ENCODE peak calls at places on chromosomes 16 and 17, in six cellular contexts. F is NCI-H1417; C is CD4-positive, CD25-positive, alpha-beta regulatory T cell; M is AG20443; Y is right cardiac atrium; H is central memory CD4-positive, alpha-beta T cell. N is an unnamed sample.

GRCh38 chr16:2015117-2015946 is 4.3 kb upstream of the NPW start:
- DNase-seq in F (no peak), C (no peak), M (no peak), Y (no peak), H (no peak), N (no peak)

GRCh38 chr16:60645541-60645940 is 1390.7 kb downstream of the CDH8 start:
- DNase-seq in F (no peak), C (no peak), M (no peak), Y (no peak), H (no peak), N (no peak)

GRCh38 chr16:84184775-84185174 is 2.1 kb downstream of the TAF1C start:
- DNase-seq in F (no peak), C (no peak), M (no peak), Y (peak), H (no peak), N (peak)

GRCh38 chr17:63546308-63547082 is 3.8 kb upstream of the DCAF7 start:
- DNase-seq in F (no peak), C (no peak), M (no peak), Y (no peak), H (no peak), N (no peak)

GRCh38 chr16:77833906-77834599 is 45.7 kb downstream of the VAT1L start:
- DNase-seq in F (no peak), C (no peak), M (peak), Y (no peak), H (no peak), N (no peak)

GRCh38 chr17:16352303-16352837 is 899 bp downstream of the CENPV start:
- DNase-seq in F (peak), C (peak), M (peak), Y (peak), H (peak), N (peak)

GRCh38 chr17:49879505-49879904 is 31.6 kb upstream of the TAC4 start:
- DNase-seq in F (no peak), C (no peak), M (no peak), Y (no peak), H (no peak), N (no peak)

GRCh38 chr16:5633845-5634440 is 536.3 kb upstream of the EEF2KMT start:
- DNase-seq in F (no peak), C (peak), M (peak), Y (no peak), H (no peak), N (peak)

GRCh38 chr16:14194706-14195105 is 123.6 kb downstream of the MRTFB start:
- DNase-seq in F (peak), C (no peak), M (no peak), Y (no peak), H (no peak), N (no peak)

GRCh38 chr16:86062271-86062965 is 163.5 kb downstream of the IRF8 start:
- DNase-seq in F (no peak), C (no peak), M (no peak), Y (no peak), H (no peak), N (no peak)

GRCh38 chr16:4425378-4426020 is at the start of gene DNAJA3:
- DNase-seq in F (peak), C (peak), M (peak), Y (peak), H (peak), N (peak)

GRCh38 chr17:30477758-30478115 is 529 bp downstream of the GOSR1 start:
- DNase-seq in F (no peak), C (no peak), M (no peak), Y (no peak), H (peak), N (no peak)

GRCh38 chr16:70740919-70741778 is 55.3 kb upstream of the MTSS2 start:
- DNase-seq in F (no peak), C (peak), M (peak), Y (no peak), H (no peak), N (no peak)

GRCh38 chr17:83148317-83149044 is 69.1 kb downstream of the METRNL start:
- DNase-seq in F (no peak), C (no peak), M (no peak), Y (no peak), H (no peak), N (no peak)

GRCh38 chr16:79437764-79438728 is 162.5 kb downstream of the MAF start:
- DNase-seq in F (no peak), C (no peak), M (no peak), Y (peak), H (no peak), N (peak)

GRCh38 chr17:622356-622755 is 92.3 kb downstream of the VPS53 start:
- DNase-seq in F (no peak), C (no peak), M (no peak), Y (no peak), H (no peak), N (no peak)

GRCh38 chr17:12580640-12581039 is 85.0 kb upstream of the MYOCD start:
- DNase-seq in F (no peak), C (no peak), M (no peak), Y (no peak), H (no peak), N (no peak)

GRCh38 chr16:68762996-68763756 is 26.1 kb downstream of the CDH1 start:
- DNase-seq in F (no peak), C (no peak), M (peak), Y (no peak), H (no peak), N (no peak)

GRCh38 chr17:77502626-77503292 is 362.0 kb downstream of the SEC14L1 start:
- DNase-seq in F (no peak), C (no peak), M (no peak), Y (no peak), H (no peak), N (peak)

GRCh38 chr17:69198238-69198637 is 30.4 kb downstream of the ABCA10 start:
- DNase-seq in F (no peak), C (no peak), M (no peak), Y (no peak), H (no peak), N (no peak)

GRCh38 chr17:35477248-35477647 is 28.7 kb upstream of the SLFN13 start:
- DNase-seq in F (no peak), C (no peak), M (no peak), Y (no peak), H (no peak), N (no peak)

GRCh38 chr16:19188406-19188805 is 20.4 kb downstream of the SYT17 start:
- DNase-seq in F (no peak), C (no peak), M (no peak), Y (no peak), H (no peak), N (no peak)

GRCh38 chr16:86392751-86393150 is 117.6 kb upstream of the FOXF1 start:
- DNase-seq in F (no peak), C (no peak), M (no peak), Y (no peak), H (no peak), N (no peak)

GRCh38 chr17:45086865-45087495 is 25.9 kb downstream of the NMT1 start:
- DNase-seq in F (no peak), C (no peak), M (no peak), Y (no peak), H (no peak), N (no peak)

GRCh38 chr17:13777003-13777402 is 175.3 kb upstream of the HS3ST3A1 start:
- DNase-seq in F (no peak), C (no peak), M (no peak), Y (no peak), H (no peak), N (no peak)

GRCh38 chr16:85362443-85362842 is 250.2 kb upstream of the CIBAR2 start:
- DNase-seq in F (no peak), C (no peak), M (no peak), Y (no peak), H (no peak), N (no peak)

GRCh38 chr16:89619880-89620279 is 6.4 kb downstream of the DPEP1 start:
- DNase-seq in F (no peak), C (no peak), M (peak), Y (no peak), H (no peak), N (no peak)

GRCh38 chr16:47486856-47487255 is 25.7 kb downstream of the PHKB start:
- DNase-seq in F (no peak), C (no peak), M (no peak), Y (no peak), H (no peak), N (no peak)

GRCh38 chr16:5820472-5820871 is 722.9 kb upstream of the EEF2KMT start:
- DNase-seq in F (no peak), C (no peak), M (no peak), Y (no peak), H (no peak), N (no peak)

GRCh38 chr17:64161380-64161779 is 31.4 kb upstream of the ERN1 start:
- DNase-seq in F (no peak), C (no peak), M (no peak), Y (no peak), H (no peak), N (no peak)

GRCh38 chr17:41002814-41003213 is 3.1 kb upstream of the KRTAP3-2 start:
- DNase-seq in F (no peak), C (no peak), M (no peak), Y (no peak), H (no peak), N (no peak)